ENCODE peak calls at places on chromosomes 7 and 10, in eight cellular contexts. O, N, R, E, S, C, A and F are unnamed samples.

GRCh38 chr7:139328375-139328774 is 12.8 kb upstream of the FMC1 start:
- DNase-seq in O (no peak), N (peak; percentile 54), R (no peak), E (no peak), S (no peak), C (no peak), A (peak; percentile 95), F (no peak)

GRCh38 chr7:112416127-112416526 is 34.1 kb upstream of the IFRD1 start:
- DNase-seq in O (no peak), N (no peak), R (no peak), E (no peak), S (no peak), C (no peak), A (peak; percentile 47), F (no peak)

GRCh38 chr7:115271332-115272235 is 349.7 kb downstream of the MDFIC start:
- DNase-seq in O (no peak), N (no peak), R (no peak), E (no peak), S (peak; percentile 12), C (no peak), A (peak; percentile 89), F (no peak)

GRCh38 chr7:77391230-77391629 is 24.9 kb downstream of the GSAP start:
- DNase-seq in O (no peak), N (no peak), R (no peak), E (no peak), S (no peak), C (no peak), A (no peak), F (no peak)

GRCh38 chr10:86073199-86073977 is 293.2 kb downstream of the GRID1 start:
- DNase-seq in O (no peak), N (peak; percentile 65), R (no peak), E (no peak), S (no peak), C (no peak), A (no peak), F (no peak)

GRCh38 chr7:30705008-30705407 is 22.8 kb upstream of the CRHR2 start:
- DNase-seq in O (no peak), N (no peak), R (no peak), E (no peak), S (no peak), C (no peak), A (no peak), F (no peak)

GRCh38 chr7:46569117-46569433 is 648.0 kb upstream of the IGFBP3 start:
- DNase-seq in O (no peak), N (no peak), R (no peak), E (no peak), S (peak; percentile 80), C (no peak), A (no peak), F (peak; percentile 29)

GRCh38 chr7:149599636-149600206 is 102.1 kb upstream of the ZNF746 start:
- DNase-seq in O (no peak), N (no peak), R (no peak), E (no peak), S (no peak), C (no peak), A (no peak), F (no peak)

GRCh38 chr7:47405921-47406765 is 175.8 kb downstream of the TNS3 start:
- DNase-seq in O (peak; percentile 32), N (no peak), R (no peak), E (no peak), S (no peak), C (no peak), A (peak; percentile 41), F (peak; percentile 25)

GRCh38 chr10:67618116-67618515 is 77.9 kb downstream of the CTNNA3 start:
- DNase-seq in O (no peak), N (no peak), R (no peak), E (no peak), S (no peak), C (no peak), A (peak; percentile 92), F (no peak)

GRCh38 chr10:45354261-45354660 is 19.8 kb upstream of the ALOX5 start:
- DNase-seq in O (no peak), N (no peak), R (no peak), E (no peak), S (no peak), C (no peak), A (no peak), F (no peak)

GRCh38 chr10:103450201-103450695 is 1.9 kb downstream of the CALHM2 start:
- DNase-seq in O (no peak), N (no peak), R (no peak), E (no peak), S (no peak), C (no peak), A (no peak), F (no peak)

GRCh38 chr7:35007768-35008167 is 29.5 kb downstream of the DPY19L1 start:
- DNase-seq in O (no peak), N (no peak), R (no peak), E (no peak), S (no peak), C (no peak), A (no peak), F (no peak)